ENCODE peak calls at places on chromosomes 3 and 15, in eight cellular contexts. F is A549, Y is IMR-90, U is sigmoid colon, A is transverse colon, B is adrenal gland, V is uterus, R is body of pancreas. K is an unnamed sample.

GRCh38 chr3:107523361-107524213 is 825 bp downstream of the BBX start:
- DNase-seq in F (no peak), Y (peak), A (peak), R (peak), B (peak), U (peak), V (peak), K (peak)

GRCh38 chr3:194497799-194498575 is 11.2 kb upstream of the ATP13A3 start:
- DNase-seq in Y (no peak), B (peak), A (peak), U (no peak), V (no peak), F (no peak), R (no peak), K (peak)

GRCh38 chr3:7382293-7383033 is 521.5 kb downstream of the GRM7 start:
- DNase-seq in U (no peak), B (peak), V (no peak), A (no peak), R (peak), F (no peak), Y (no peak), K (no peak)

GRCh38 chr3:153232737-153233330 is 70.8 kb downstream of the RAP2B start:
- DNase-seq in A (no peak), B (no peak), F (no peak), Y (peak), R (no peak), U (no peak), V (no peak), K (no peak)

GRCh38 chr15:29472901-29473423 is 203.3 kb upstream of the NSMCE3 start:
- DNase-seq in R (no peak), B (no peak), A (no peak), V (no peak), F (no peak), U (no peak), Y (no peak), K (no peak)

GRCh38 chr3:70309591-70309990 is 2.8 kb downstream of the MDFIC2 start:
- DNase-seq in F (no peak), V (no peak), R (no peak), U (no peak), A (no peak), B (no peak), Y (no peak), K (no peak)

GRCh38 chr3:78257956-78258530 is 1218.1 kb downstream of the ROBO2 start:
- DNase-seq in U (no peak), A (no peak), V (no peak), R (no peak), B (no peak), F (no peak), Y (no peak), K (no peak)

GRCh38 chr3:156334841-156335545 is 214.6 kb downstream of the KCNAB1 start:
- DNase-seq in Y (no peak), R (no peak), U (no peak), F (no peak), V (no peak), B (no peak), A (no peak), K (no peak)

GRCh38 chr3:17055374-17056276 is 170.9 kb downstream of the PLCL2 start:
- DNase-seq in B (no peak), U (no peak), V (no peak), A (no peak), F (no peak), Y (peak), R (no peak), K (no peak)

GRCh38 chr3:151437906-151438305 is 23.0 kb downstream of the IGSF10 start:
- DNase-seq in A (no peak), R (no peak), F (no peak), U (no peak), V (no peak), B (no peak), Y (no peak), K (no peak)

GRCh38 chr15:40238927-40239591 is at the start of gene PAK6:
- DNase-seq in R (peak), A (peak), V (peak), B (peak), U (peak), Y (peak), F (peak), K (no peak)

GRCh38 chr15:20357139-20358065 is 184.2 kb downstream of the GOLGA6L6 start:
- DNase-seq in Y (no peak), R (no peak), V (peak), A (no peak), B (peak), F (no peak), U (peak), K (peak)

GRCh38 chr3:65664927-65665326 is 373.8 kb downstream of the MAGI1 start:
- DNase-seq in R (no peak), U (no peak), F (no peak), B (no peak), A (no peak), V (no peak), Y (no peak), K (no peak)

GRCh38 chr3:65658398-65658797 is 380.3 kb downstream of the MAGI1 start:
- DNase-seq in Y (no peak), V (no peak), F (no peak), A (no peak), U (no peak), B (no peak), R (no peak), K (no peak)

GRCh38 chr3:65664436-65664835 is 374.3 kb downstream of the MAGI1 start:
- DNase-seq in F (no peak), U (no peak), A (no peak), Y (no peak), B (no peak), V (no peak), R (no peak), K (no peak)

GRCh38 chr3:65660000-65660598 is 378.6 kb downstream of the MAGI1 start:
- DNase-seq in B (no peak), F (no peak), A (no peak), U (no peak), R (no peak), V (no peak), Y (no peak), K (no peak)

GRCh38 chr3:65659396-65659795 is 379.3 kb downstream of the MAGI1 start:
- DNase-seq in F (no peak), V (no peak), R (no peak), U (no peak), B (no peak), A (no peak), Y (no peak), K (no peak)
- H3K27ac ChIP-seq in F (no peak), V (peak), R (no peak), U (no peak), B (no peak), A (no peak), Y (no peak), K (no peak)

DNA sequence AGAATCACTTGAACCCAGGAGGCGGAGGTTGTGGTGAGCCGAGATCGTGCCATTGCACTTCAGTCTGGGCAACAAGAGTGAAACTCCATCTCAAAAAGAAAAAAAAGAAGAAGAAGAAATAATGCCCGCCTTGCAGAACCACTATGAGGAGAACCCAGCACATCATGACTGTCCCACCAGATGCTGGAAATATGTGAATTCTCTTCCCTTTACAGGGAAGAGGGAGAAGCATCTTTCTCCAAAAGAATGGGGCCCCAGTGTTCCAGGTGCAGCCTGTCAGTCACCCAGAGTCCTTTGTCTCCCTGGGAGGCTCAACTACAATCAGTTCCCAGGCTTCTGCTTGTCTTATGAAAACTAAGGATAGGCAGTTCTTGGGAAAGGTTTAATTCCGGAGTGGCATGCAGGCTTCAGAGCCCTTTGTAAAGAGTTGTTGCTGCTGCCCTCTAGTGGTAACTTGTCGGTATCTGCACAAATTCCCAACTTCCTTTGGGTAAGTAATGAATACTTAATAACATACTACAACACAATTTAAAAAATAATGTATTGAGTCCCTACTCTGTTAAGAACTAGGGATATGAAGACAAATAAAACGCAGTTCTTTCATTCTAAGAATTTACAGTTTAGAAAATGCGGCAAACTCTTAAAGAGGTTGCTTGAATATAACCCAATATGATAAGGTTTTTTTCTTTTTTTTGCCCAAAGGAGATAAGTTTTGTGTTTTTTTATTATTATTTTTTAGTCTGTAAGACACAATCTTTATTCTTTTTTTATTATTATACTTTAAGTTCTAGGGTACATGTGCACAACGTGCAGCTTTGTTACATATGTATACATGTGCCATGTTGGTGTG is 18.6 kb upstream of the TICRR start:
- DNase-seq in R (peak), A (peak), F (peak), U (no peak), Y (peak), B (peak), V (peak), K (peak)
- TF ChIP-seq CTCF in R (peak), A (peak), F (peak), U (no peak), Y (peak), B (peak), V (peak), K (peak)

DNA sequence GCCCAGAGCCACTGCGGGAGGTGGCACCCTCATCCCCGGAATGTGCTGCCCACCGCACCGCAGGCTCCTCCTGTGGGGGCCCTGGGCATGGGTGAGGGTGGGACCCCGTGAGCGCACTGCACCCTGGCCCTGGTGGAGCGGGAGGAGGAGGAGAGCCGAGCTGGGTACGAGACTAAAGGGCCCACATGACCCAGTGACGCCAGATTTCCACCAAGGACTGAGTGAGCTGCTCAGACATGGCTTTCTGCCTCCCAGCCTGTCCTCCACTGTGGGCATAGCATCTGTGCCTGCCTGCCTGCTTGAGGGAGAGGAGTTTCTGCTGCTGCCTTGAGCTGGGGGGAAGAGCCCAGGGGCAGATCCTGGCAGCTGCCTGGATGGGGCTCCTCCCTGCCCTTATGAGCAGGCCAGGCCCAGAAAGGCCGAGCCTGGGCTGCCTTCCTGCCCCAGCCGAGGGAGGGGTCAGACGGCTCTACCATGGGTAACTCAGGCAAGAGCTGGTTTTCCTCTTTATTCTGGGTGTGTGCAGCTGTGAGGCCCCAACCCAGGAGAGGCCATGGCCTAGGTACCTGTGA is 88.4 kb downstream of the VGLL4 start:
- DNase-seq in Y (no peak), F (no peak), B (no peak), R (no peak), V (no peak), U (no peak), A (no peak), K (no peak)
- TF ChIP-seq POLR2A in Y (no peak), F (no peak), B (no peak), R (no peak), V (no peak), U (no peak), A (no peak), K (no peak)

DNA sequence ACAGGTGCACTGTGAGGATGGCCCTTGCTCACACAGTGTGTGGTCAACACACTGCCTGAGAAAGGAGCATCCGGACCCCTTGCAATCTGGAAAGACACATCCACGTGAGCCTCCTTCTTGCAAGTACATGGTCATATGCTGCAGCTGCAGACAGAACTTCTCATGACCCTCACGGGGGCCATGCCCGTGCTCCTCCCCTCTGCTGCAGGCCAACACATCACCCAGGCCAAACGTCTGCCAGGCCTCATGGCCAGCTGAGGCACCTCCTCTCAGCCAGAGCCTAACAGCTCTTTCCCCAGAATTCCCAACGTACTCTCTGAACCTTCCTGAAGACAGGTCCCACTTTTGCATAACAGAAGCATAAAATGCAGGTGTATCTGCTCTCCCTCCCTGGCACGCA is 25.3 kb downstream of the SLC41A3 start:
- DNase-seq in V (no peak), F (no peak), R (no peak), U (no peak), A (no peak), Y (no peak), B (peak), K (no peak)
- H3K27ac ChIP-seq in V (peak), F (no peak), R (no peak), U (no peak), A (no peak), Y (no peak), B (no peak), K (peak)

DNA sequence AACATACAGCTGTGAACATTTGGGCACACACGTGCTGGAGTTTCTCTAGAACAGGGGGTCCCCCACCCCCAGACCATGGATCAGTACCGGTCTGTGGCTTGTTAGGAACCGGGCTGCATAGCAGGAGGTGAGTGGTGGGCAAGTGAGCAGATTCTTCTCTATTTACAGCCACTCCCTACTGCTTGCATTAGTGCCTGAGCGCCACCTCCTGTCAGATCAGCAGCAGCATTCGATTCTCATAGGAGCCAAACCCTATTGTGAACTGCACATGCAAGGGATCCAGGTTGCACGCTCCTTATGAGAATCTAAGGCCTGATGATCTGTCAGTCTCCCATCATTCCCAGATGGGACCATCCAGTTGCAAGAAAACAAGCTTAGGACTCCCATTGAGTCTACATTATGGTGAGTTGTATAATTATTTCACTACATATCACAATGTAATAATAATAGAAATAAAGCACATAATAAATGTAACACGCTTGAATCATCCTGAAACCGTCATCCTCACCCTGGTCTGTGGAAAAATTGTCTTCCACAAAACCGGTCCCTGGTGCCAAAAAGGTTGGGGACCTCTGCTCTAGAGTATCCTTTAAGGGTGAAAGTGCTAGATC is 25.8 kb downstream of the CHRM5 start:
- DNase-seq in V (no peak), R (no peak), F (no peak), A (no peak), B (no peak), Y (peak), U (no peak), K (no peak)
- TF ChIP-seq CTCF in V (no peak), R (no peak), F (peak), A (no peak), B (no peak), Y (peak), U (no peak), K (peak)

GRCh38 chr3:111858641-111859040 is 424 bp upstream of the PHLDB2 start:
- DNase-seq in V (no peak), U (no peak), Y (no peak), F (no peak), B (no peak), R (no peak), A (no peak), K (no peak)

GRCh38 chr3:111859061-111859973 is at the start of gene PHLDB2:
- DNase-seq in U (peak), V (peak), A (peak), F (peak), B (peak), Y (peak), R (peak), K (peak)

GRCh38 chr3:111861396-111861795 is 2.3 kb downstream of the PHLDB2 start:
- DNase-seq in Y (no peak), F (no peak), B (no peak), U (no peak), R (no peak), A (no peak), V (no peak), K (no peak)

GRCh38 chr3:111862415-111862814 is 3.4 kb downstream of the PHLDB2 start:
- DNase-seq in Y (no peak), F (no peak), U (no peak), R (no peak), V (no peak), A (no peak), B (no peak), K (no peak)

GRCh38 chr3:111859974-111860859 is 1.2 kb downstream of the PHLDB2 start:
- DNase-seq in Y (peak), B (peak), U (peak), R (peak), A (peak), V (peak), F (peak), K (peak)
- TF ChIP-seq POLR2A in Y (peak), B (peak), U (peak), R (peak), A (peak), V (peak), F (no peak), K (no peak)

GRCh38 chr3:48435774-48436476 is 4.0 kb downstream of the CCDC51 start:
- DNase-seq in R (peak), A (peak), V (peak), B (peak), F (peak), Y (peak), U (peak), K (peak)
- H3K27ac ChIP-seq in R (no peak), A (peak), V (peak), B (no peak), F (no peak), Y (no peak), U (peak), K (no peak)

K was measured in heart left ventricle.